ENCODE peak calls at places on chromosomes 16 and 17, in seven cellular contexts. One of them, this sample, is unnamed.

GRCh38 chr17:75460295-75460694 is 3.9 kb downstream of the TMEM94 start:
- DNase-seq in islet precursor cell: no peak
- DNase-seq in prostate gland: no peak
- DNase-seq in substantia nigra: no peak
- DNase-seq in activated gamma-delta T cell treated with anti-CD3 and anti-CD28 coated beads, Interleukin-2, amount 50 U/mL, for 16 hours: no peak
- DNase-seq in dermis microvascular lymphatic vessel endothelial cell: no peak
- DNase-seq in ELF-1: no peak
- DNase-seq in this sample: no peak

GRCh38 chr17:44390250-44390649 is 801 bp upstream of the ITGA2B start:
- DNase-seq in islet precursor cell: no peak
- DNase-seq in prostate gland: no peak
- DNase-seq in substantia nigra: no peak
- DNase-seq in activated gamma-delta T cell treated with anti-CD3 and anti-CD28 coated beads, Interleukin-2, amount 50 U/mL, for 16 hours: no peak
- DNase-seq in dermis microvascular lymphatic vessel endothelial cell: no peak
- DNase-seq in ELF-1: no peak
- DNase-seq in this sample: no peak

GRCh38 chr16:51151435-51151950 is 423 bp upstream of the SALL1 start:
- DNase-seq in islet precursor cell: peak
- DNase-seq in prostate gland: no peak
- DNase-seq in substantia nigra: peak
- DNase-seq in activated gamma-delta T cell treated with anti-CD3 and anti-CD28 coated beads, Interleukin-2, amount 50 U/mL, for 16 hours: no peak
- DNase-seq in dermis microvascular lymphatic vessel endothelial cell: no peak
- DNase-seq in ELF-1: peak
- DNase-seq in this sample: peak

GRCh38 chr17:17109896-17110295 is 67.6 kb downstream of the MPRIP start:
- DNase-seq in islet precursor cell: no peak
- DNase-seq in prostate gland: no peak
- DNase-seq in substantia nigra: no peak
- DNase-seq in activated gamma-delta T cell treated with anti-CD3 and anti-CD28 coated beads, Interleukin-2, amount 50 U/mL, for 16 hours: no peak
- DNase-seq in dermis microvascular lymphatic vessel endothelial cell: no peak
- DNase-seq in ELF-1: no peak
- DNase-seq in this sample: no peak

GRCh38 chr17:2814499-2815341 is 18.5 kb downstream of the RAP1GAP2 start:
- DNase-seq in islet precursor cell: no peak
- DNase-seq in prostate gland: no peak
- DNase-seq in substantia nigra: no peak
- DNase-seq in activated gamma-delta T cell treated with anti-CD3 and anti-CD28 coated beads, Interleukin-2, amount 50 U/mL, for 16 hours: peak
- DNase-seq in dermis microvascular lymphatic vessel endothelial cell: no peak
- DNase-seq in ELF-1: no peak
- DNase-seq in this sample: no peak

GRCh38 chr16:85231959-85232358 is 119.7 kb upstream of the CIBAR2 start:
- DNase-seq in islet precursor cell: no peak
- DNase-seq in prostate gland: peak
- DNase-seq in substantia nigra: no peak
- DNase-seq in activated gamma-delta T cell treated with anti-CD3 and anti-CD28 coated beads, Interleukin-2, amount 50 U/mL, for 16 hours: no peak
- DNase-seq in dermis microvascular lymphatic vessel endothelial cell: no peak
- DNase-seq in ELF-1: no peak
- DNase-seq in this sample: peak

GRCh38 chr16:10103096-10103495 is 79.1 kb downstream of the GRIN2A start:
- DNase-seq in islet precursor cell: no peak
- DNase-seq in prostate gland: no peak
- DNase-seq in substantia nigra: no peak
- DNase-seq in activated gamma-delta T cell treated with anti-CD3 and anti-CD28 coated beads, Interleukin-2, amount 50 U/mL, for 16 hours: no peak
- DNase-seq in dermis microvascular lymphatic vessel endothelial cell: no peak
- DNase-seq in ELF-1: no peak
- DNase-seq in this sample: no peak

GRCh38 chr16:2981177-2981898 is 1.1 kb upstream of the PKMYT1 start:
- DNase-seq in islet precursor cell: peak
- DNase-seq in prostate gland: no peak
- DNase-seq in substantia nigra: no peak
- DNase-seq in activated gamma-delta T cell treated with anti-CD3 and anti-CD28 coated beads, Interleukin-2, amount 50 U/mL, for 16 hours: no peak
- DNase-seq in dermis microvascular lymphatic vessel endothelial cell: no peak
- DNase-seq in ELF-1: peak
- DNase-seq in this sample: no peak

GRCh38 chr17:72123496-72123963 is 2.7 kb downstream of the SOX9 start:
- DNase-seq in islet precursor cell: no peak
- DNase-seq in prostate gland: no peak
- DNase-seq in substantia nigra: peak
- DNase-seq in activated gamma-delta T cell treated with anti-CD3 and anti-CD28 coated beads, Interleukin-2, amount 50 U/mL, for 16 hours: no peak
- DNase-seq in dermis microvascular lymphatic vessel endothelial cell: no peak
- DNase-seq in ELF-1: no peak
- DNase-seq in this sample: no peak

GRCh38 chr17:71878998-71879397 is 241.8 kb upstream of the SOX9 start:
- DNase-seq in islet precursor cell: no peak
- DNase-seq in prostate gland: no peak
- DNase-seq in substantia nigra: no peak
- DNase-seq in activated gamma-delta T cell treated with anti-CD3 and anti-CD28 coated beads, Interleukin-2, amount 50 U/mL, for 16 hours: no peak
- DNase-seq in dermis microvascular lymphatic vessel endothelial cell: no peak
- DNase-seq in ELF-1: no peak
- DNase-seq in this sample: no peak

GRCh38 chr17:32588135-32588534 is 101.3 kb downstream of the CDK5R1 start:
- DNase-seq in islet precursor cell: no peak
- DNase-seq in prostate gland: no peak
- DNase-seq in substantia nigra: no peak
- DNase-seq in activated gamma-delta T cell treated with anti-CD3 and anti-CD28 coated beads, Interleukin-2, amount 50 U/mL, for 16 hours: no peak
- DNase-seq in dermis microvascular lymphatic vessel endothelial cell: no peak
- DNase-seq in ELF-1: no peak
- DNase-seq in this sample: no peak

GRCh38 chr17:80427366-80428282 is 12.7 kb downstream of the ENDOV start:
- DNase-seq in islet precursor cell: no peak
- DNase-seq in prostate gland: no peak
- DNase-seq in substantia nigra: no peak
- DNase-seq in activated gamma-delta T cell treated with anti-CD3 and anti-CD28 coated beads, Interleukin-2, amount 50 U/mL, for 16 hours: no peak
- DNase-seq in dermis microvascular lymphatic vessel endothelial cell: no peak
- DNase-seq in ELF-1: no peak
- DNase-seq in this sample: no peak

GRCh38 chr17:70622382-70623260 is 453.3 kb downstream of the KCNJ2 start:
- DNase-seq in islet precursor cell: peak
- DNase-seq in prostate gland: no peak
- DNase-seq in substantia nigra: peak
- DNase-seq in activated gamma-delta T cell treated with anti-CD3 and anti-CD28 coated beads, Interleukin-2, amount 50 U/mL, for 16 hours: no peak
- DNase-seq in dermis microvascular lymphatic vessel endothelial cell: no peak
- DNase-seq in ELF-1: peak
- DNase-seq in this sample: peak

GRCh38 chr17:29292071-29292991 is 1.6 kb downstream of the NUFIP2 start:
- DNase-seq in islet precursor cell: peak
- DNase-seq in prostate gland: peak
- DNase-seq in substantia nigra: peak
- DNase-seq in activated gamma-delta T cell treated with anti-CD3 and anti-CD28 coated beads, Interleukin-2, amount 50 U/mL, for 16 hours: peak
- DNase-seq in dermis microvascular lymphatic vessel endothelial cell: no peak
- DNase-seq in ELF-1: peak
- DNase-seq in this sample: peak

GRCh38 chr16:24609740-24610420 is 70.5 kb downstream of the RBBP6 start:
- DNase-seq in islet precursor cell: peak
- DNase-seq in prostate gland: peak
- DNase-seq in substantia nigra: peak
- DNase-seq in activated gamma-delta T cell treated with anti-CD3 and anti-CD28 coated beads, Interleukin-2, amount 50 U/mL, for 16 hours: no peak
- DNase-seq in dermis microvascular lymphatic vessel endothelial cell: no peak
- DNase-seq in ELF-1: peak
- DNase-seq in this sample: peak

GRCh38 chr16:81175325-81175891 is 63.1 kb upstream of the BCO1 start:
- DNase-seq in islet precursor cell: peak
- DNase-seq in prostate gland: peak
- DNase-seq in substantia nigra: no peak
- DNase-seq in activated gamma-delta T cell treated with anti-CD3 and anti-CD28 coated beads, Interleukin-2, amount 50 U/mL, for 16 hours: no peak
- DNase-seq in dermis microvascular lymphatic vessel endothelial cell: no peak
- DNase-seq in ELF-1: no peak
- DNase-seq in this sample: no peak

GRCh38 chr17:27366438-27366837 is 72.5 kb downstream of the WSB1 start:
- DNase-seq in islet precursor cell: peak
- DNase-seq in prostate gland: no peak
- DNase-seq in substantia nigra: no peak
- DNase-seq in activated gamma-delta T cell treated with anti-CD3 and anti-CD28 coated beads, Interleukin-2, amount 50 U/mL, for 16 hours: no peak
- DNase-seq in dermis microvascular lymphatic vessel endothelial cell: no peak
- DNase-seq in ELF-1: no peak
- DNase-seq in this sample: no peak

This sample was measured in heart right ventricle.